ENCODE peak calls at places on chromosome 14, in four cellular contexts. F, Y, R and X are unnamed samples.

GRCh38 chr14:22545842-22546721 is 42.9 kb downstream of the DAD1 start:
- DNase-seq in Y (no peak), F (no peak), R (no peak), X (no peak)

GRCh38 chr14:96165493-96166474 is 38.9 kb upstream of the BDKRB2 start:
- DNase-seq in Y (no peak), F (no peak), R (no peak), X (no peak)

GRCh38 chr14:43540948-43541347 is 966.1 kb downstream of the FSCB start:
- DNase-seq in Y (no peak), F (no peak), R (peak; percentile 40), X (peak; percentile 2)

GRCh38 chr14:35301334-35302210 is 9.4 kb downstream of the PSMA6 start:
- DNase-seq in Y (no peak), R (no peak), F (no peak), X (no peak)

GRCh38 chr14:99009875-99010274 is 262.1 kb downstream of the BCL11B start:
- DNase-seq in Y (no peak), R (no peak), F (no peak), X (no peak)

GRCh38 chr14:105839425-105840265 is 313.3 kb downstream of the TMEM121 start:
- DNase-seq in R (no peak), Y (no peak), F (no peak), X (no peak)

GRCh38 chr14:50932592-50933500 is 11.4 kb downstream of the PYGL start:
- DNase-seq in Y (no peak), F (no peak), R (no peak), X (no peak)

GRCh38 chr14:106586098-106586704 is 1059.8 kb downstream of the TMEM121 start:
- DNase-seq in R (peak; percentile 37), F (peak; percentile 53), Y (no peak), X (no peak)

GRCh38 chr14:37550511-37550910 is 44.5 kb downstream of the FOXA1 start:
- DNase-seq in Y (no peak), R (no peak), F (no peak), X (no peak)

GRCh38 chr14:52911904-52912303 is 38.9 kb downstream of the FERMT2 start:
- DNase-seq in F (no peak), Y (no peak), R (no peak), X (no peak)

GRCh38 chr14:95662376-95663186 is 23.6 kb upstream of the TCL1B start:
- DNase-seq in Y (peak; percentile 74), R (no peak), F (no peak), X (no peak)

GRCh38 chr14:75280831-75281690 is 2.4 kb downstream of the FOS start:
- DNase-seq in Y (no peak), R (no peak), F (no peak), X (peak; percentile 56)

GRCh38 chr14:70380834-70381233 is 21.4 kb upstream of the COX16 start:
- DNase-seq in Y (no peak), F (no peak), R (no peak), X (no peak)

GRCh38 chr14:35404496-35405303 is at the start of gene NFKBIA:
- DNase-seq in Y (peak; percentile 86), F (peak; percentile 80), R (peak; percentile 93), X (peak; percentile 79)

GRCh38 chr14:58861546-58861945 is 223.8 kb downstream of the DACT1 start:
- DNase-seq in R (no peak), F (no peak), Y (no peak), X (no peak)
- TF ChIP-seq RFX5 in R (no peak), F (no peak), Y (no peak), X (no peak)

DNA sequence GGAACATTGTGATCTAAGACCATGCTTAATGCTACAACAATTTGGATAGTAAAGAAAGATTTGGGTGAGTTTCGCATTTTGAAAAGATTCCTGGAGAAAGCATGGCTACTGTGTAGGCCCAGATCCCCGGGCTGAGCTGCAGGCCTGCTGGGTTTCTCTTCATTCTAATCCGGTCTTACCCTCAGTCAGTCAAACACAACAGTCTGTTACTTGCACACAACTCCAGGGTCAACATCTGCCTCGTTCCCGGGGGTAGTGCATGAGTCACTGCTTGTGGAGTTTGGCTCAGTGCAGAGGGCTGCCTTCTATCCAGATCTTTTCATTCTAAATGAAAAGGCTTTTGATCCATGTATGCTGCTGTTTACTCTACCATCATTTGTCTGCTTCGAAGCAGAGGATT is 60.4 kb upstream of the SEL1L start:
- DNase-seq in Y (no peak), R (peak; percentile 13), F (no peak), X (no peak)
- TF ChIP-seq JUNB in Y (no peak), R (no peak), F (no peak), X (no peak)

GRCh38 chr14:89013098-89013504 is 188.7 kb downstream of the TTC8 start:
- DNase-seq in Y (no peak), F (peak; percentile 70), R (peak; percentile 90), X (peak; percentile 60)
- TF ChIP-seq BHLHE40 in Y (no peak), F (no peak), R (no peak), X (no peak)

GRCh38 chr14:62409909-62410308 is 635.3 kb downstream of the KCNH5 start:
- DNase-seq in R (no peak), F (no peak), Y (no peak), X (no peak)
- TF ChIP-seq RFX5 in R (no peak), F (no peak), Y (no peak), X (no peak)

GRCh38 chr14:101475468-101476257 is 85.6 kb upstream of the DIO3 start:
- DNase-seq in R (peak; percentile 29), Y (no peak), F (no peak), X (peak; percentile 72)

GRCh38 chr14:101477648-101478047 is 83.6 kb upstream of the DIO3 start:
- DNase-seq in R (no peak), Y (no peak), F (no peak), X (no peak)

GRCh38 chr14:101476931-101477553 is 84.3 kb upstream of the DIO3 start:
- DNase-seq in R (peak; percentile 49), Y (no peak), F (no peak), X (peak; percentile 88)

GRCh38 chr14:101474563-101475467 is 86.5 kb upstream of the DIO3 start:
- DNase-seq in R (no peak), Y (no peak), F (no peak), X (no peak)

GRCh38 chr14:101476258-101476930 is 84.9 kb upstream of the DIO3 start:
- DNase-seq in F (no peak), Y (no peak), R (no peak), X (no peak)
- TF ChIP-seq JUNB in F (no peak), Y (no peak), R (no peak), X (no peak)

DNA sequence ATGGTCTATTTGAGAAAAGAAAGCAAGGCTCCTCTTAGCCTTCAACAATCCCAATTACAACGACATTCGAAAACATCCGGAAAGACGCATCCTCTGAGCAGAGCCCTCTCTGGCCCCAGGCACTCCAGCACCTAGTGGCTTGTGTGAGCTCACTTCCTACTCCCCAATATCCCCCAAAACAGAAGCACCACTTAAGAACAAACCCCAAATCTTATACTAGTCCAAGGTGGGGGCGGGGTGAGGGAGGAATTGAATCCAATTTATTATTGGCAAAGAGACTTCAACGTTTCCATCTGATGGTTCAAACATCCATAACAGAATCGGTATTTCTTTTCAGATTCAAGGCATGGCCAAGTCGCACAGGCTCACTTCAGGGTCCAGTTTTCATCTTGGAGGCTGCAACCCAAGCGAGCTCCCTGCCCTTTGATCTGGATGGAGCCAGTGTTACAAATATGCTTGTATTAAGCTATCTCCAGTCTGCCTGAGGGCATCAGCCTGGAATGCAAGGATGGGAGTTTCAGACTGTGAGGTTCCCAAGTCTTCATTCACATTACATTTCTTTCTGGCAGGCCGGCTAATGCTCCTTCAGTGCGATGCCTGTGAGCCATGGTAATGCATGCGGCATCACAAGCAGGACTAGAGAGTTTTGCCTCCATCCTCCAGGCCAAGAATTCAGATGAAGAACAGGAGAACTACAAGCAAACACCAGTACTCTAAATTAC is 132.5 kb upstream of the FOXN3 start:
- DNase-seq in R (no peak), Y (no peak), F (no peak), X (no peak)
- TF ChIP-seq BHLHE40 in R (no peak), Y (no peak), F (no peak), X (no peak)

GRCh38 chr14:92481811-92482559 is 31.6 kb upstream of the RIN3 start:
- DNase-seq in F (no peak), R (no peak), Y (no peak), X (no peak)
- TF ChIP-seq RFX5 in F (no peak), R (no peak), Y (no peak), X (no peak)

GRCh38 chr14:104702106-104702505 is 12.7 kb downstream of the INF2 start:
- DNase-seq in Y (no peak), F (no peak), R (no peak), X (no peak)
- TF ChIP-seq JUNB in Y (no peak), F (no peak), R (no peak), X (no peak)

GRCh38 chr14:73467800-73468199 is 9.5 kb upstream of the NUMB start:
- DNase-seq in R (no peak), F (peak; percentile 39), Y (no peak), X (no peak)
- TF ChIP-seq BHLHE40 in R (no peak), F (no peak), Y (peak; percentile 8), X (no peak)